ENCODE peak calls at places on chromosomes 12 and 14, in four cellular contexts. One of them, this sample, is unnamed.

GRCh38 chr12:127767631-127768030 is 499.3 kb upstream of the TMEM132C start:
- DNase-seq in glutamatergic neuron: no peak
- DNase-seq in osteocyte: no peak
- DNase-seq in HCEC 1CT: no peak
- DNase-seq in this sample: no peak

GRCh38 chr12:53232641-53233538 is 881 bp upstream of the RARG start:
- DNase-seq in HCEC 1CT: peak
- DNase-seq in osteocyte: no peak
- DNase-seq in glutamatergic neuron: peak
- DNase-seq in this sample: peak

GRCh38 chr12:91817512-91817911 is 328.1 kb downstream of the BTG1 start:
- DNase-seq in glutamatergic neuron: no peak
- DNase-seq in HCEC 1CT: no peak
- DNase-seq in osteocyte: no peak
- DNase-seq in this sample: no peak

GRCh38 chr14:78530078-78530477 is 359.9 kb downstream of the NRXN3 start:
- DNase-seq in HCEC 1CT: no peak
- DNase-seq in glutamatergic neuron: no peak
- DNase-seq in osteocyte: no peak
- DNase-seq in this sample: peak

GRCh38 chr12:21697829-21698630 is 40.4 kb upstream of the LDHB start:
- DNase-seq in glutamatergic neuron: no peak
- DNase-seq in osteocyte: no peak
- DNase-seq in HCEC 1CT: peak
- DNase-seq in this sample: peak

GRCh38 chr12:91139981-91140659 is 28.8 kb upstream of the LUM start:
- DNase-seq in HCEC 1CT: peak
- DNase-seq in glutamatergic neuron: no peak
- DNase-seq in osteocyte: no peak
- DNase-seq in this sample: peak

GRCh38 chr14:30340495-30340894 is 218.5 kb upstream of the G2E3 start:
- DNase-seq in osteocyte: no peak
- DNase-seq in glutamatergic neuron: no peak
- DNase-seq in HCEC 1CT: no peak
- DNase-seq in this sample: no peak

GRCh38 chr12:75805905-75806304 is 225.7 kb downstream of the PHLDA1 start:
- DNase-seq in glutamatergic neuron: no peak
- DNase-seq in osteocyte: no peak
- DNase-seq in HCEC 1CT: no peak
- DNase-seq in this sample: no peak

GRCh38 chr12:115870527-115870926 is 407.0 kb downstream of the MED13L start:
- DNase-seq in HCEC 1CT: no peak
- DNase-seq in glutamatergic neuron: no peak
- DNase-seq in osteocyte: no peak
- DNase-seq in this sample: no peak

GRCh38 chr14:72924332-72924731 is 1.9 kb upstream of the DCAF4 start:
- DNase-seq in osteocyte: no peak
- DNase-seq in HCEC 1CT: no peak
- DNase-seq in glutamatergic neuron: no peak
- DNase-seq in this sample: no peak

GRCh38 chr14:44463386-44464004 is 43.6 kb downstream of the FSCB start:
- DNase-seq in osteocyte: no peak
- DNase-seq in HCEC 1CT: no peak
- DNase-seq in glutamatergic neuron: no peak
- DNase-seq in this sample: no peak

GRCh38 chr14:63918411-63918810 is 65.6 kb downstream of the SYNE2 start:
- DNase-seq in HCEC 1CT: no peak
- DNase-seq in glutamatergic neuron: no peak
- DNase-seq in osteocyte: no peak
- DNase-seq in this sample: no peak

This sample was measured in EL.